ENCODE peak calls at places on chromosomes 11 and 22, in seven cellular contexts. V, A, C, Z, Y, D and K are unnamed samples.

GRCh38 chr11:19234428-19234827 is 6.3 kb downstream of the E2F8 start:
- DNase-seq in V (no peak), A (no peak), C (no peak), Z (no peak), Y (no peak), D (no peak), K (no peak)

GRCh38 chr22:29615705-29616104 is 12.3 kb downstream of the NF2 start:
- DNase-seq in V (no peak), A (no peak), C (no peak), Z (no peak), Y (no peak), D (no peak), K (no peak)

GRCh38 chr11:7278314-7278917 is 26.7 kb downstream of the SYT9 start:
- DNase-seq in V (no peak), A (no peak), C (peak; percentile 31), Z (peak; percentile 57), Y (peak; percentile 58), D (no peak), K (peak; percentile 11)

GRCh38 chr11:119509969-119510401 is 87.0 kb upstream of the THY1 start:
- DNase-seq in V (no peak), A (no peak), C (no peak), Z (peak; percentile 83), Y (peak; percentile 87), D (peak; percentile 57), K (no peak)

GRCh38 chr11:5476184-5476819 is 12.2 kb upstream of the OR52D1 start:
- DNase-seq in V (no peak), A (peak; percentile 17), C (peak; percentile 74), Z (peak; percentile 71), Y (peak; percentile 67), D (peak; percentile 3), K (peak; percentile 20)

GRCh38 chr22:27801616-27802388 is at the start of gene MN1:
- DNase-seq in V (peak; percentile 67), A (peak; percentile 30), C (no peak), Z (peak; percentile 58), Y (peak; percentile 67), D (no peak), K (no peak)

GRCh38 chr11:721347-721912 is 15.4 kb downstream of the EPS8L2 start:
- DNase-seq in V (no peak), A (peak; percentile 41), C (no peak), Z (no peak), Y (no peak), D (no peak), K (no peak)

GRCh38 chr11:9158898-9159391 is 67.5 kb upstream of the SCUBE2 start:
- DNase-seq in V (no peak), A (no peak), C (no peak), Z (peak; percentile 74), Y (peak; percentile 70), D (no peak), K (no peak)

GRCh38 chr11:65424200-65425104 is 1.9 kb downstream of the NEAT1 start:
- DNase-seq in V (peak; percentile 54), A (no peak), C (no peak), Z (peak; percentile 79), Y (peak; percentile 82), D (peak; percentile 67), K (no peak)

GRCh38 chr11:57597461-57597892 is at the start of gene SERPING1:
- DNase-seq in V (peak; percentile 73), A (peak; percentile 22), C (no peak), Z (peak; percentile 44), Y (peak; percentile 79), D (no peak), K (no peak)

GRCh38 chr22:39489094-39490068 is 12.7 kb upstream of the MIEF1 start:
- DNase-seq in V (no peak), A (no peak), C (no peak), Z (no peak), Y (no peak), D (no peak), K (no peak)

GRCh38 chr11:86416494-86416893 is 41.8 kb downstream of the CCDC81 start:
- DNase-seq in V (no peak), A (no peak), C (peak; percentile 32), Z (no peak), Y (no peak), D (no peak), K (no peak)

DNA sequence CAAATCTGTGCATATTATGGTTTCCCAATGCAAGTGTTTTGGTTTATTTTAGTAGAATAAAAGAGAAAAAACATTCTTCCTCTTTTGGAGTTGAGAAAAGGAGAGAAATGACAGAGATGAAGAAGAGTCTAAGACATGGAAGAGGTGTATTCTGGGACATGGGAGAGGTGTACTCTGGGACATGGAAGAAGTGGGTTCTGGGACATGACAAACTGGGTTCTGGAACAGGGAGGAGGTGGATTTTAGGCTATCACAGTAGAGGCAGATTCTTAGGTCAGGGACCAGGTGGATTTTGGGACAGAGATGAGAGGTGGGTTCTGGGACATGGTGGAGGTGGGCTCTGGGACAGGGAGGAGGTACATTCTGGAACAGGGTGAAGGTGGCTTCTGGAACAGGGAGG is 2.1 kb upstream of the ASPHD2 start:
- DNase-seq in V (no peak), A (no peak), C (no peak), Z (no peak), Y (no peak), D (no peak), K (no peak)
- H3K4me3 ChIP-seq in V (no peak overlapping the region), A (no peak overlapping the region), C (no peak overlapping the region), Z (no peak overlapping the region), Y (no peak overlapping the region), D (no peak overlapping the region), K (no peak overlapping the region)

GRCh38 chr22:22693531-22693884 is 49.1 kb downstream of the GGTLC2 start:
- DNase-seq in V (no peak), A (no peak), C (no peak), Z (no peak), Y (no peak), D (no peak), K (no peak)
- H3K4me3 ChIP-seq in V (no peak overlapping the region), A (no peak overlapping the region), C (no peak overlapping the region), Z (no peak overlapping the region), Y (no peak overlapping the region), D (no peak overlapping the region), K (no peak overlapping the region)

DNA sequence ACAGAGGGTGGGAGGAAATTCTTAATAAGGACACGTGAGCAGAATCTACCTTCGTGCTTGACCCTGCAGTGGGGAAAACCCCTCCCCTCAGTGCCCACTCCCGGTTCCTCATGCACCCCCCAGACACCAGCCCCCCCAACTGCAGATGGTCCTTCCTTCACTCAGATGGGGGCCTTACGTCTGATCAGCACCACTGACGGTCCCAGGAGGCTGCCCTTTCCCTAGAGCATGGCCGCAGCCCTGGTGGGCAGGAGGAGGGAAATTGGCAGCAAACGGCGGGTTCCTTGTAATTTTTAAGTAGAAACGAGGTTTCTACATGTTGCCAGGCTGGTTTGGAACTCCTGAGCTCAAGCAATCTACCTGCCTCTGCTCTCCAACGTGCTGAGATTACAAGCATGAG is 477.7 kb downstream of the TBC1D22A start:
- DNase-seq in V (no peak), A (peak; percentile 8), C (no peak), Z (no peak), Y (no peak), D (no peak), K (no peak)
- H3K4me3 ChIP-seq in V (no peak overlapping the region), A (no peak overlapping the region), C (no peak overlapping the region), Z (no peak overlapping the region), Y (no peak overlapping the region), D (no peak overlapping the region), K (no peak overlapping the region)

GRCh38 chr11:114166897-114167323 is 107.4 kb downstream of the ZBTB16 start:
- DNase-seq in V (no peak), A (no peak), C (no peak), Z (peak; percentile 92), Y (peak; percentile 95), D (no peak), K (no peak)
- H3K4me3 ChIP-seq in V (peak overlapping the region; percentile 7), A (no peak overlapping the region), C (no peak overlapping the region), Z (no peak overlapping the region), Y (no peak overlapping the region), D (no peak overlapping the region), K (no peak overlapping the region)

GRCh38 chr11:2229713-2230297 is 40.6 kb downstream of the ASCL2 start:
- DNase-seq in V (no peak), A (no peak), C (no peak), Z (no peak), Y (no peak), D (no peak), K (no peak)

GRCh38 chr11:2237457-2238238 is 32.7 kb downstream of the ASCL2 start:
- DNase-seq in V (no peak), A (no peak), C (peak; percentile 3), Z (no peak), Y (no peak), D (no peak), K (no peak)

GRCh38 chr11:2235588-2236326 is 34.6 kb downstream of the ASCL2 start:
- DNase-seq in V (no peak), A (no peak), C (peak; percentile 3), Z (no peak), Y (no peak), D (no peak), K (no peak)

GRCh38 chr11:2233693-2234455 is 36.5 kb downstream of the ASCL2 start:
- DNase-seq in V (no peak), A (no peak), C (no peak), Z (no peak), Y (no peak), D (no peak), K (no peak)

GRCh38 chr11:2234963-2235362 is 35.4 kb downstream of the ASCL2 start:
- DNase-seq in V (no peak), A (no peak), C (peak; percentile 3), Z (no peak), Y (no peak), D (no peak), K (no peak)
- H3K4me3 ChIP-seq in V (no peak overlapping the region), A (no peak overlapping the region), C (no peak overlapping the region), Z (no peak overlapping the region), Y (no peak overlapping the region), D (no peak overlapping the region), K (no peak overlapping the region)

GRCh38 chr22:36381513-36382079 is 6.2 kb downstream of the MYH9 start:
- DNase-seq in V (no peak), A (no peak), C (no peak), Z (no peak), Y (no peak), D (no peak), K (no peak)
- H3K4me3 ChIP-seq in V (no peak overlapping the region), A (no peak overlapping the region), C (no peak overlapping the region), Z (no peak overlapping the region), Y (no peak overlapping the region), D (no peak overlapping the region), K (no peak overlapping the region)

GRCh38 chr11:64035081-64035524 is 628 bp upstream of the FLRT1 start:
- DNase-seq in V (no peak), A (no peak), C (no peak), Z (no peak), Y (no peak), D (no peak), K (no peak)
- H3K4me3 ChIP-seq in V (peak overlapping the region; percentile 43), A (peak overlapping the region; percentile 15), C (no peak overlapping the region), Z (no peak overlapping the region), Y (no peak overlapping the region), D (no peak overlapping the region), K (peak overlapping the region; percentile 1)